ENCODE peak calls at places on chromosomes 13 and 19, in nine cellular contexts. K is T-helper 9 cell; I is NCI-H1105; J is T follicular helper cell; H is stimulated activated CD8-positive, alpha-beta memory T cell treated with anti-CD3 and anti-CD28 coated beads, Interleukin-12 subunit alpha, Interleukin-12 subunit beta, amount 100 ng/mL, for 4 hours; X is cortex of kidney; S is sciatic nerve; F is CD8-positive, alpha-beta memory T cell; D is NCI-H460. A is an unnamed sample.

GRCh38 chr13:44715287-44716224 is 139.4 kb upstream of the TSC22D1 start:
- DNase-seq in S (no peak), F (no peak), I (no peak), K (no peak), J (no peak), H (no peak), X (no peak), D (no peak), A (no peak)

GRCh38 chr13:74151859-74152258 is 17.7 kb upstream of the KLF12 start:
- DNase-seq in S (no peak), K (no peak), F (no peak), X (no peak), H (no peak), D (no peak), I (no peak), J (no peak), A (no peak)

GRCh38 chr19:48556163-48556562 is 4.2 kb downstream of the SULT2B1 start:
- DNase-seq in J (no peak), S (no peak), H (no peak), D (peak; percentile 56), F (no peak), K (no peak), X (no peak), I (no peak), A (no peak)

GRCh38 chr19:3722443-3723109 is 14.4 kb downstream of the TJP3 start:
- DNase-seq in D (no peak), K (no peak), J (no peak), S (no peak), F (no peak), I (no peak), X (no peak), H (no peak), A (no peak)

GRCh38 chr13:40618581-40619478 is 47.6 kb downstream of the FOXO1 start:
- DNase-seq in K (no peak), X (no peak), I (no peak), H (no peak), J (no peak), S (no peak), D (no peak), F (no peak), A (no peak)

GRCh38 chr19:51194527-51195315 is 30.2 kb upstream of the CD33 start:
- DNase-seq in J (no peak), X (no peak), S (no peak), I (no peak), H (no peak), K (no peak), F (no peak), D (no peak), A (no peak)

GRCh38 chr13:31767175-31767900 is 28.0 kb downstream of the RXFP2 start:
- DNase-seq in F (no peak), X (no peak), J (no peak), K (no peak), S (no peak), I (no peak), D (no peak), H (no peak), A (no peak)

GRCh38 chr19:49437231-49437630 is 4.1 kb downstream of the SLC17A7 start:
- DNase-seq in I (no peak), X (no peak), S (no peak), J (no peak), H (no peak), F (no peak), D (no peak), K (no peak), A (no peak)

GRCh38 chr19:47226426-47227346 is 4.3 kb downstream of the BBC3 start:
- DNase-seq in J (no peak), F (peak; percentile 32), S (peak; percentile 87), X (no peak), D (peak; percentile 82), H (peak; percentile 32), I (no peak), K (peak; percentile 32), A (peak; percentile 69)

GRCh38 chr13:96581741-96582140 is 412.5 kb downstream of the OXGR1 start:
- DNase-seq in J (no peak), S (no peak), K (no peak), F (no peak), I (no peak), X (no peak), H (no peak), D (no peak), A (no peak)

GRCh38 chr19:5964816-5965565 is 12.9 kb downstream of the RANBP3 start:
- DNase-seq in I (no peak), F (no peak), X (no peak), J (no peak), K (no peak), D (no peak), H (no peak), S (no peak), A (no peak)

GRCh38 chr13:76223565-76223964 is 587.4 kb downstream of the LMO7 start:
- DNase-seq in J (no peak), H (no peak), D (no peak), I (no peak), S (no peak), K (no peak), X (no peak), F (no peak), A (no peak)

GRCh38 chr19:45455707-45456499 is 11.9 kb upstream of the FOSB start:
- DNase-seq in K (peak; percentile 65), J (no peak), I (no peak), D (peak; percentile 81), X (no peak), S (peak; percentile 88), H (peak; percentile 68), F (peak; percentile 61), A (no peak)

GRCh38 chr13:72521965-72522661 is 205.3 kb downstream of the MZT1 start:
- DNase-seq in D (no peak), F (no peak), I (no peak), X (no peak), H (no peak), S (no peak), J (no peak), K (no peak), A (no peak)

GRCh38 chr19:8343483-8343844 is 402 bp upstream of the KANK3 start:
- DNase-seq in S (no peak), I (no peak), H (no peak), D (no peak), X (no peak), K (no peak), J (no peak), F (no peak), A (no peak)

GRCh38 chr19:610071-610800 is 20.6 kb downstream of the HCN2 start:
- DNase-seq in S (no peak), D (no peak), K (peak; percentile 21), H (no peak), J (no peak), I (no peak), F (peak; percentile 20), X (no peak), A (no peak)

GRCh38 chr13:95335667-95336066 is 34.4 kb upstream of the ABCC4 start:
- DNase-seq in X (no peak), D (no peak), S (no peak), I (no peak), F (no peak), H (no peak), K (no peak), J (no peak), A (no peak)

GRCh38 chr19:1580957-1581356 is 11.7 kb downstream of the MBD3 start:
- DNase-seq in J (no peak), X (no peak), H (no peak), I (no peak), K (no peak), D (no peak), F (no peak), S (no peak), A (no peak)

GRCh38 chr19:33226550-33227241 is 1.0 kb upstream of the SLC7A10 start:
- DNase-seq in S (no peak), D (no peak), J (no peak), I (no peak), F (no peak), X (no peak), K (no peak), H (no peak), A (peak; percentile 59)

GRCh38 chr13:40477623-40478608 is 188.5 kb downstream of the FOXO1 start:
- DNase-seq in D (no peak), X (no peak), I (no peak), H (no peak), K (no peak), S (no peak), J (no peak), F (no peak), A (no peak)

GRCh38 chr19:5436101-5436947 is 18.9 kb upstream of the ZNRF4 start:
- DNase-seq in F (no peak), D (no peak), K (no peak), S (no peak), J (no peak), X (no peak), I (peak; percentile 48), H (no peak), A (peak; percentile 96)

GRCh38 chr13:50612717-50613116 is 230.8 kb downstream of the DLEU7 start:
- DNase-seq in H (no peak), F (no peak), J (no peak), D (no peak), S (no peak), K (no peak), X (no peak), I (no peak), A (no peak)

GRCh38 chr13:37636701-37637100 is 38.1 kb upstream of the POSTN start:
- DNase-seq in D (no peak), J (no peak), K (no peak), I (no peak), X (no peak), F (no peak), H (no peak), S (no peak), A (no peak)

GRCh38 chr13:71829542-71829941 is 37.5 kb downstream of the DACH1 start:
- DNase-seq in K (no peak), X (no peak), J (no peak), H (no peak), S (no peak), I (no peak), F (no peak), D (no peak), A (no peak)

GRCh38 chr13:98083507-98083906 is 59.4 kb upstream of the FARP1 start:
- DNase-seq in D (no peak), H (no peak), S (no peak), J (no peak), K (no peak), X (no peak), I (no peak), F (no peak), A (no peak)

GRCh38 chr19:6677924-6678689 is 8.1 kb upstream of the TNFSF14 start:
- DNase-seq in F (peak; percentile 20), D (no peak), X (no peak), J (no peak), H (no peak), I (no peak), K (peak; percentile 27), S (no peak), A (no peak)

GRCh38 chr13:35979378-35979911 is 151.7 kb downstream of the DCLK1 start:
- DNase-seq in I (no peak), X (no peak), F (no peak), D (no peak), J (no peak), K (no peak), S (peak; percentile 85), H (no peak), A (no peak)

GRCh38 chr19:4338441-4339350 is at the start of gene STAP2:
- DNase-seq in F (no peak), S (no peak), X (no peak), K (no peak), D (no peak), J (no peak), H (no peak), I (no peak), A (peak; percentile 66)

A was measured in H1.